ENCODE peak calls at places on chromosomes 6 and 20, in eight cellular contexts. One of them, this sample, is unnamed.

GRCh38 chr6:37502703-37503485 is 3.2 kb upstream of the CCDC167 start:
- DNase-seq in nucleus accumbens: no peak
- DNase-seq in foreskin fibroblast: no peak
- DNase-seq in non-pigmented ciliary epithelial cell: no peak
- DNase-seq in activated CD8-positive, alpha-beta memory T cell treated with anti-CD3 and anti-CD28 coated beads, Interleukin-2, amount 50 U/mL, for 48 hours: no peak
- DNase-seq in glutamatergic neuron: no peak
- DNase-seq in mesothelial cell of epicardium: no peak
- DNase-seq in AG04450: no peak
- DNase-seq in this sample: no peak

GRCh38 chr20:45965169-45966002 is 6.6 kb downstream of the ZNF335 start:
- DNase-seq in non-pigmented ciliary epithelial cell: no peak
- DNase-seq in AG04450: no peak
- DNase-seq in foreskin fibroblast: no peak
- DNase-seq in mesothelial cell of epicardium: no peak
- DNase-seq in glutamatergic neuron: no peak
- DNase-seq in nucleus accumbens: no peak
- DNase-seq in activated CD8-positive, alpha-beta memory T cell treated with anti-CD3 and anti-CD28 coated beads, Interleukin-2, amount 50 U/mL, for 48 hours: no peak
- DNase-seq in this sample: no peak

GRCh38 chr20:18638768-18639167 is 50.9 kb downstream of the DTD1 start:
- DNase-seq in foreskin fibroblast: no peak
- DNase-seq in mesothelial cell of epicardium: no peak
- DNase-seq in activated CD8-positive, alpha-beta memory T cell treated with anti-CD3 and anti-CD28 coated beads, Interleukin-2, amount 50 U/mL, for 48 hours: no peak
- DNase-seq in AG04450: no peak
- DNase-seq in glutamatergic neuron: no peak
- DNase-seq in nucleus accumbens: no peak
- DNase-seq in non-pigmented ciliary epithelial cell: no peak
- DNase-seq in this sample: no peak

GRCh38 chr6:110609101-110609500 is 132.7 kb upstream of the SLC22A16 start:
- DNase-seq in mesothelial cell of epicardium: no peak
- DNase-seq in AG04450: no peak
- DNase-seq in glutamatergic neuron: no peak
- DNase-seq in foreskin fibroblast: no peak
- DNase-seq in nucleus accumbens: no peak
- DNase-seq in activated CD8-positive, alpha-beta memory T cell treated with anti-CD3 and anti-CD28 coated beads, Interleukin-2, amount 50 U/mL, for 48 hours: no peak
- DNase-seq in non-pigmented ciliary epithelial cell: no peak
- DNase-seq in this sample: no peak

GRCh38 chr6:14292119-14292518 is 174.5 kb downstream of the CD83 start:
- DNase-seq in nucleus accumbens: no peak
- DNase-seq in foreskin fibroblast: no peak
- DNase-seq in activated CD8-positive, alpha-beta memory T cell treated with anti-CD3 and anti-CD28 coated beads, Interleukin-2, amount 50 U/mL, for 48 hours: no peak
- DNase-seq in glutamatergic neuron: no peak
- DNase-seq in AG04450: no peak
- DNase-seq in non-pigmented ciliary epithelial cell: no peak
- DNase-seq in mesothelial cell of epicardium: no peak
- DNase-seq in this sample: no peak

GRCh38 chr6:152952045-152952444 is 30.8 kb downstream of the FBXO5 start:
- DNase-seq in nucleus accumbens: no peak
- DNase-seq in foreskin fibroblast: peak
- DNase-seq in non-pigmented ciliary epithelial cell: no peak
- DNase-seq in mesothelial cell of epicardium: no peak
- DNase-seq in glutamatergic neuron: no peak
- DNase-seq in AG04450: no peak
- DNase-seq in activated CD8-positive, alpha-beta memory T cell treated with anti-CD3 and anti-CD28 coated beads, Interleukin-2, amount 50 U/mL, for 48 hours: no peak
- DNase-seq in this sample: no peak

GRCh38 chr6:152135755-152136448 is 328.4 kb downstream of the ESR1 start:
- DNase-seq in foreskin fibroblast: no peak
- DNase-seq in activated CD8-positive, alpha-beta memory T cell treated with anti-CD3 and anti-CD28 coated beads, Interleukin-2, amount 50 U/mL, for 48 hours: no peak
- DNase-seq in glutamatergic neuron: no peak
- DNase-seq in non-pigmented ciliary epithelial cell: no peak
- DNase-seq in AG04450: no peak
- DNase-seq in nucleus accumbens: no peak
- DNase-seq in mesothelial cell of epicardium: no peak
- DNase-seq in this sample: no peak

GRCh38 chr6:121865811-121866210 is 430.4 kb downstream of the GJA1 start:
- DNase-seq in non-pigmented ciliary epithelial cell: no peak
- DNase-seq in nucleus accumbens: no peak
- DNase-seq in mesothelial cell of epicardium: no peak
- DNase-seq in activated CD8-positive, alpha-beta memory T cell treated with anti-CD3 and anti-CD28 coated beads, Interleukin-2, amount 50 U/mL, for 48 hours: no peak
- DNase-seq in foreskin fibroblast: no peak
- DNase-seq in glutamatergic neuron: no peak
- DNase-seq in AG04450: no peak
- DNase-seq in this sample: no peak

GRCh38 chr6:130293800-130294199 is 71.0 kb upstream of the SAMD3 start:
- DNase-seq in glutamatergic neuron: peak
- DNase-seq in activated CD8-positive, alpha-beta memory T cell treated with anti-CD3 and anti-CD28 coated beads, Interleukin-2, amount 50 U/mL, for 48 hours: no peak
- DNase-seq in AG04450: peak
- DNase-seq in foreskin fibroblast: peak
- DNase-seq in non-pigmented ciliary epithelial cell: peak
- DNase-seq in mesothelial cell of epicardium: no peak
- DNase-seq in nucleus accumbens: no peak
- DNase-seq in this sample: peak

GRCh38 chr6:54717849-54718455 is 128.6 kb upstream of the FAM83B start:
- DNase-seq in foreskin fibroblast: peak
- DNase-seq in mesothelial cell of epicardium: peak
- DNase-seq in nucleus accumbens: no peak
- DNase-seq in activated CD8-positive, alpha-beta memory T cell treated with anti-CD3 and anti-CD28 coated beads, Interleukin-2, amount 50 U/mL, for 48 hours: peak
- DNase-seq in non-pigmented ciliary epithelial cell: peak
- DNase-seq in AG04450: no peak
- DNase-seq in glutamatergic neuron: peak
- DNase-seq in this sample: peak

GRCh38 chr20:23152308-23152892 is 66.3 kb upstream of the CD93 start:
- DNase-seq in AG04450: no peak
- DNase-seq in nucleus accumbens: no peak
- DNase-seq in foreskin fibroblast: peak
- DNase-seq in non-pigmented ciliary epithelial cell: no peak
- DNase-seq in activated CD8-positive, alpha-beta memory T cell treated with anti-CD3 and anti-CD28 coated beads, Interleukin-2, amount 50 U/mL, for 48 hours: peak
- DNase-seq in glutamatergic neuron: no peak
- DNase-seq in mesothelial cell of epicardium: peak
- DNase-seq in this sample: no peak

GRCh38 chr20:51446656-51447055 is 95.9 kb downstream of the NFATC2 start:
- DNase-seq in AG04450: no peak
- DNase-seq in foreskin fibroblast: peak
- DNase-seq in glutamatergic neuron: no peak
- DNase-seq in activated CD8-positive, alpha-beta memory T cell treated with anti-CD3 and anti-CD28 coated beads, Interleukin-2, amount 50 U/mL, for 48 hours: no peak
- DNase-seq in non-pigmented ciliary epithelial cell: no peak
- DNase-seq in mesothelial cell of epicardium: no peak
- DNase-seq in nucleus accumbens: no peak
- DNase-seq in this sample: no peak

GRCh38 chr6:97205936-97206335 is 77.1 kb downstream of the MMS22L start:
- DNase-seq in nucleus accumbens: no peak
- DNase-seq in non-pigmented ciliary epithelial cell: no peak
- DNase-seq in glutamatergic neuron: no peak
- DNase-seq in foreskin fibroblast: no peak
- DNase-seq in AG04450: no peak
- DNase-seq in activated CD8-positive, alpha-beta memory T cell treated with anti-CD3 and anti-CD28 coated beads, Interleukin-2, amount 50 U/mL, for 48 hours: no peak
- DNase-seq in mesothelial cell of epicardium: no peak
- DNase-seq in this sample: peak

GRCh38 chr20:43689165-43689564 is 22.3 kb downstream of the MYBL2 start:
- DNase-seq in activated CD8-positive, alpha-beta memory T cell treated with anti-CD3 and anti-CD28 coated beads, Interleukin-2, amount 50 U/mL, for 48 hours: no peak
- DNase-seq in nucleus accumbens: no peak
- DNase-seq in AG04450: no peak
- DNase-seq in foreskin fibroblast: no peak
- DNase-seq in mesothelial cell of epicardium: no peak
- DNase-seq in non-pigmented ciliary epithelial cell: no peak
- DNase-seq in glutamatergic neuron: no peak
- DNase-seq in this sample: no peak

GRCh38 chr6:44224154-44224977 is 971 bp downstream of the SLC29A1 start:
- DNase-seq in activated CD8-positive, alpha-beta memory T cell treated with anti-CD3 and anti-CD28 coated beads, Interleukin-2, amount 50 U/mL, for 48 hours: no peak
- DNase-seq in glutamatergic neuron: peak
- DNase-seq in non-pigmented ciliary epithelial cell: no peak
- DNase-seq in foreskin fibroblast: no peak
- DNase-seq in mesothelial cell of epicardium: no peak
- DNase-seq in AG04450: no peak
- DNase-seq in nucleus accumbens: no peak
- DNase-seq in this sample: no peak